ENCODE peak calls at places on chromosome 4, in eight cellular contexts. One of them, this sample, is unnamed.

GRCh38 chr4:7026107-7026506 is 17.1 kb upstream of the TADA2B start:
- DNase-seq in activated CD4-positive, alpha-beta T cell treated with anti-CD3 and anti-CD28 coated beads for 1 hour: no peak
- DNase-seq in WTC11: no peak
- DNase-seq in effector CD4-positive, alpha-beta T cell: no peak
- DNase-seq in stimulated activated CD8-positive, alpha-beta memory T cell treated with anti-CD3 and anti-CD28 coated beads, Interleukin-4, amount 100 ng/mL, for 24 hours: no peak
- DNase-seq in GM19239: no peak
- DNase-seq in memory B cell: no peak
- DNase-seq in T-helper 9 cell: no peak
- DNase-seq in this sample: no peak

GRCh38 chr4:147924604-147925412 is 192.9 kb downstream of the ARHGAP10 start:
- DNase-seq in activated CD4-positive, alpha-beta T cell treated with anti-CD3 and anti-CD28 coated beads for 1 hour: no peak
- DNase-seq in WTC11: peak
- DNase-seq in effector CD4-positive, alpha-beta T cell: no peak
- DNase-seq in stimulated activated CD8-positive, alpha-beta memory T cell treated with anti-CD3 and anti-CD28 coated beads, Interleukin-4, amount 100 ng/mL, for 24 hours: no peak
- DNase-seq in GM19239: no peak
- DNase-seq in memory B cell: no peak
- DNase-seq in T-helper 9 cell: no peak
- DNase-seq in this sample: no peak

GRCh38 chr4:39936565-39937418 is 40.9 kb downstream of the PDS5A start:
- DNase-seq in activated CD4-positive, alpha-beta T cell treated with anti-CD3 and anti-CD28 coated beads for 1 hour: no peak
- DNase-seq in WTC11: no peak
- DNase-seq in effector CD4-positive, alpha-beta T cell: no peak
- DNase-seq in stimulated activated CD8-positive, alpha-beta memory T cell treated with anti-CD3 and anti-CD28 coated beads, Interleukin-4, amount 100 ng/mL, for 24 hours: no peak
- DNase-seq in GM19239: no peak
- DNase-seq in memory B cell: no peak
- DNase-seq in T-helper 9 cell: no peak
- DNase-seq in this sample: no peak

GRCh38 chr4:159334461-159334860 is 231.6 kb downstream of the RAPGEF2 start:
- DNase-seq in activated CD4-positive, alpha-beta T cell treated with anti-CD3 and anti-CD28 coated beads for 1 hour: no peak
- DNase-seq in WTC11: no peak
- DNase-seq in effector CD4-positive, alpha-beta T cell: no peak
- DNase-seq in stimulated activated CD8-positive, alpha-beta memory T cell treated with anti-CD3 and anti-CD28 coated beads, Interleukin-4, amount 100 ng/mL, for 24 hours: no peak
- DNase-seq in GM19239: no peak
- DNase-seq in memory B cell: no peak
- DNase-seq in T-helper 9 cell: no peak
- DNase-seq in this sample: no peak

GRCh38 chr4:105765690-105766407 is 57.3 kb downstream of the GSTCD start:
- DNase-seq in activated CD4-positive, alpha-beta T cell treated with anti-CD3 and anti-CD28 coated beads for 1 hour: no peak
- DNase-seq in WTC11: no peak
- DNase-seq in effector CD4-positive, alpha-beta T cell: no peak
- DNase-seq in stimulated activated CD8-positive, alpha-beta memory T cell treated with anti-CD3 and anti-CD28 coated beads, Interleukin-4, amount 100 ng/mL, for 24 hours: no peak
- DNase-seq in GM19239: no peak
- DNase-seq in memory B cell: no peak
- DNase-seq in T-helper 9 cell: no peak
- DNase-seq in this sample: no peak

GRCh38 chr4:21845663-21846062 is 102.9 kb downstream of the KCNIP4 start:
- DNase-seq in activated CD4-positive, alpha-beta T cell treated with anti-CD3 and anti-CD28 coated beads for 1 hour: no peak
- DNase-seq in WTC11: no peak
- DNase-seq in effector CD4-positive, alpha-beta T cell: no peak
- DNase-seq in stimulated activated CD8-positive, alpha-beta memory T cell treated with anti-CD3 and anti-CD28 coated beads, Interleukin-4, amount 100 ng/mL, for 24 hours: no peak
- DNase-seq in GM19239: no peak
- DNase-seq in memory B cell: no peak
- DNase-seq in T-helper 9 cell: no peak
- DNase-seq in this sample: no peak

GRCh38 chr4:166662266-166662843 is 571.9 kb downstream of the SPOCK3 start:
- DNase-seq in activated CD4-positive, alpha-beta T cell treated with anti-CD3 and anti-CD28 coated beads for 1 hour: no peak
- DNase-seq in WTC11: no peak
- DNase-seq in effector CD4-positive, alpha-beta T cell: no peak
- DNase-seq in stimulated activated CD8-positive, alpha-beta memory T cell treated with anti-CD3 and anti-CD28 coated beads, Interleukin-4, amount 100 ng/mL, for 24 hours: no peak
- DNase-seq in GM19239: peak
- DNase-seq in memory B cell: no peak
- DNase-seq in T-helper 9 cell: no peak
- DNase-seq in this sample: no peak

GRCh38 chr4:97252615-97253154 is 890.6 kb downstream of the STPG2 start:
- DNase-seq in activated CD4-positive, alpha-beta T cell treated with anti-CD3 and anti-CD28 coated beads for 1 hour: no peak
- DNase-seq in WTC11: no peak
- DNase-seq in effector CD4-positive, alpha-beta T cell: no peak
- DNase-seq in stimulated activated CD8-positive, alpha-beta memory T cell treated with anti-CD3 and anti-CD28 coated beads, Interleukin-4, amount 100 ng/mL, for 24 hours: no peak
- DNase-seq in GM19239: no peak
- DNase-seq in memory B cell: no peak
- DNase-seq in T-helper 9 cell: no peak
- DNase-seq in this sample: no peak

GRCh38 chr4:128566688-128567087 is 242.8 kb upstream of the JADE1 start:
- DNase-seq in activated CD4-positive, alpha-beta T cell treated with anti-CD3 and anti-CD28 coated beads for 1 hour: no peak
- DNase-seq in WTC11: no peak
- DNase-seq in effector CD4-positive, alpha-beta T cell: no peak
- DNase-seq in stimulated activated CD8-positive, alpha-beta memory T cell treated with anti-CD3 and anti-CD28 coated beads, Interleukin-4, amount 100 ng/mL, for 24 hours: no peak
- DNase-seq in GM19239: no peak
- DNase-seq in memory B cell: no peak
- DNase-seq in T-helper 9 cell: no peak
- DNase-seq in this sample: no peak

GRCh38 chr4:147825451-147826287 is 93.8 kb downstream of the ARHGAP10 start:
- DNase-seq in activated CD4-positive, alpha-beta T cell treated with anti-CD3 and anti-CD28 coated beads for 1 hour: no peak
- DNase-seq in WTC11: no peak
- DNase-seq in effector CD4-positive, alpha-beta T cell: no peak
- DNase-seq in stimulated activated CD8-positive, alpha-beta memory T cell treated with anti-CD3 and anti-CD28 coated beads, Interleukin-4, amount 100 ng/mL, for 24 hours: no peak
- DNase-seq in GM19239: no peak
- DNase-seq in memory B cell: no peak
- DNase-seq in T-helper 9 cell: no peak
- DNase-seq in this sample: no peak